ENCODE peak calls at places on chromosomes 7 and 10, in six cellular contexts. N is WTC11, Z is K562, B is GM23338, C is H1, J is HepG2. F is an unnamed sample.

GRCh38 chr7:5383314-5384098 is 40.1 kb downstream of the TNRC18 start:
- DNase-seq in Z (no peak), J (no peak), B (no peak), N (no peak), C (no peak), F (no peak)

GRCh38 chr10:100872034-100872791 is 40.5 kb upstream of the SLF2 start:
- DNase-seq in J (no peak), C (peak), Z (peak), B (peak), N (peak), F (no peak)

GRCh38 chr7:80591654-80592053 is 46.8 kb upstream of the CD36 start:
- DNase-seq in C (no peak), J (no peak), Z (no peak), N (no peak), B (no peak), F (no peak)

GRCh38 chr7:34603711-34604444 is 54.1 kb upstream of the NPSR1 start:
- DNase-seq in Z (no peak), J (no peak), N (no peak), C (no peak), B (no peak), F (no peak)

GRCh38 chr10:60531006-60531405 is 141.3 kb upstream of the ANK3 start:
- DNase-seq in B (no peak), J (no peak), C (no peak), N (no peak), Z (no peak), F (no peak)

GRCh38 chr10:90846746-90847145 is 11.1 kb downstream of the HTR7 start:
- DNase-seq in N (no peak), C (no peak), J (no peak), Z (no peak), B (no peak), F (no peak)

GRCh38 chr7:18038391-18038790 is 10.7 kb upstream of the PRPS1L1 start:
- DNase-seq in J (no peak), Z (no peak), N (no peak), B (no peak), C (no peak), F (no peak)

GRCh38 chr7:142866361-142867096 is 11.7 kb downstream of the EPHB6 start:
- DNase-seq in B (peak), N (peak), J (peak), Z (peak), C (no peak), F (no peak)

GRCh38 chr10:91541481-91541880 is 91.4 kb downstream of the PPP1R3C start:
- DNase-seq in B (no peak), N (no peak), C (no peak), J (no peak), Z (no peak), F (no peak)

GRCh38 chr7:70506463-70506862 is 625.5 kb upstream of the GALNT17 start:
- DNase-seq in N (peak), B (peak), C (peak), J (peak), Z (no peak), F (no peak)

GRCh38 chr10:120735773-120736371 is 115.3 kb upstream of the WDR11 start:
- DNase-seq in J (peak), C (no peak), N (no peak), Z (peak), B (peak), F (peak)

GRCh38 chr10:88512599-88512998 is 70.5 kb downstream of the RNLS start:
- DNase-seq in N (no peak), Z (no peak), C (no peak), B (no peak), J (no peak), F (no peak)

GRCh38 chr7:70660154-70660818 is 471.7 kb upstream of the GALNT17 start:
- DNase-seq in B (no peak), J (no peak), Z (no peak), N (no peak), C (no peak), F (no peak)

GRCh38 chr7:84249651-84250050 is 55.1 kb upstream of the SEMA3A start:
- DNase-seq in J (no peak), Z (no peak), N (no peak), B (no peak), C (no peak), F (no peak)

GRCh38 chr10:115355162-115355760 is 262.1 kb downstream of the ATRNL1 start:
- DNase-seq in J (peak), B (peak), Z (peak), C (no peak), N (peak), F (peak)

GRCh38 chr10:101028446-101029244 is 2.3 kb downstream of the PDZD7 start:
- DNase-seq in C (no peak), B (no peak), Z (no peak), J (no peak), N (no peak), F (no peak)

GRCh38 chr10:44389150-44389549 is 4.3 kb upstream of the CXCL12 start:
- DNase-seq in J (no peak), N (no peak), Z (no peak), C (no peak), B (no peak), F (no peak)

GRCh38 chr10:100886099-100886498 is 26.7 kb upstream of the SLF2 start:
- DNase-seq in N (no peak), C (no peak), B (no peak), Z (no peak), J (no peak), F (no peak)

GRCh38 chr10:79147796-79148451 is 79.2 kb downstream of the ZMIZ1 start:
- DNase-seq in J (no peak), B (no peak), C (no peak), N (no peak), Z (no peak), F (no peak)

GRCh38 chr7:51374936-51375335 is 58.3 kb upstream of the COBL start:
- DNase-seq in J (no peak), Z (no peak), C (no peak), B (no peak), N (no peak), F (no peak)

GRCh38 chr10:26448706-26449435 is 10.7 kb downstream of the APBB1IP start:
- DNase-seq in B (peak), N (no peak), C (no peak), Z (no peak), J (no peak), F (peak)

GRCh38 chr7:97130417-97131139 is 13.1 kb downstream of the SDHAF3 start:
- DNase-seq in Z (peak), C (no peak), J (no peak), N (no peak), B (no peak), F (no peak)

GRCh38 chr10:131018886-131019500 is 292.5 kb downstream of the TCERG1L start:
- DNase-seq in N (no peak), Z (no peak), B (no peak), J (peak), C (no peak), F (no peak)

GRCh38 chr7:130481898-130482297 is 10.0 kb upstream of the MEST start:
- DNase-seq in J (no peak), N (no peak), B (no peak), Z (no peak), C (no peak), F (no peak)

GRCh38 chr7:156612930-156613329 is 27.6 kb upstream of the RNF32 start:
- DNase-seq in Z (no peak), N (no peak), C (no peak), J (no peak), B (no peak), F (peak)

GRCh38 chr10:88974446-88975376 is 15.9 kb upstream of the FAS start:
- DNase-seq in Z (no peak), C (no peak), N (no peak), J (no peak), B (no peak), F (no peak)

GRCh38 chr10:26997610-26998009 is 102.7 kb downstream of the ANKRD26 start:
- DNase-seq in N (no peak), C (no peak), B (no peak), Z (no peak), J (no peak), F (no peak)

GRCh38 chr7:90655566-90655965 is 59.4 kb downstream of the CDK14 start:
- DNase-seq in Z (no peak), B (no peak), J (no peak), N (no peak), C (no peak), F (no peak)

GRCh38 chr10:93357680-93358079 is 124.5 kb downstream of the MYOF start:
- DNase-seq in Z (peak), C (no peak), N (peak), B (peak), J (peak), F (no peak)

GRCh38 chr10:102617041-102617440 is 27.2 kb upstream of the TRIM8 start:
- DNase-seq in J (no peak), N (no peak), C (no peak), Z (no peak), B (no peak), F (no peak)

GRCh38 chr10:31146496-31147219 is 115.0 kb upstream of the ZNF438 start:
- DNase-seq in Z (no peak), J (no peak), B (peak), C (no peak), N (no peak), F (no peak)

GRCh38 chr10:27620425-27621397 is 116.6 kb downstream of the RAB18 start:
- DNase-seq in N (no peak), J (no peak), C (no peak), B (no peak), Z (no peak), F (no peak)

GRCh38 chr10:123331438-123331837 is 177.2 kb downstream of the BUB3 start:
- DNase-seq in Z (no peak), C (no peak), N (no peak), J (peak), B (no peak), F (no peak)

GRCh38 chr10:8150401-8150905 is 96.0 kb downstream of the GATA3 start:
- DNase-seq in B (no peak), N (no peak), J (no peak), C (no peak), Z (no peak), F (no peak)

GRCh38 chr7:15780271-15780670 is 93.8 kb upstream of the MEOX2 start:
- DNase-seq in C (no peak), B (peak), J (no peak), Z (no peak), N (no peak), F (no peak)

GRCh38 chr7:20217193-20217948 is at the start of gene MACC1:
- DNase-seq in J (no peak), Z (peak), N (peak), B (peak), C (peak), F (peak)

GRCh38 chr7:35723011-35723410 is 28.1 kb upstream of the HERPUD2 start:
- DNase-seq in N (no peak), J (no peak), Z (no peak), C (no peak), B (no peak), F (no peak)

GRCh38 chr7:101390901-101391301 is 28.2 kb downstream of the COL26A1 start:
- DNase-seq in N (peak), B (peak), Z (peak), J (peak), C (no peak), F (peak)

GRCh38 chr7:41238851-41239331 is 464.0 kb downstream of the INHBA start:
- DNase-seq in B (no peak), J (no peak), C (no peak), Z (no peak), N (no peak), F (no peak)
- TF ChIP-seq CREB1 in B (no peak), J (no peak), C (no peak), Z (no peak), N (no peak), F (no peak)

DNA sequence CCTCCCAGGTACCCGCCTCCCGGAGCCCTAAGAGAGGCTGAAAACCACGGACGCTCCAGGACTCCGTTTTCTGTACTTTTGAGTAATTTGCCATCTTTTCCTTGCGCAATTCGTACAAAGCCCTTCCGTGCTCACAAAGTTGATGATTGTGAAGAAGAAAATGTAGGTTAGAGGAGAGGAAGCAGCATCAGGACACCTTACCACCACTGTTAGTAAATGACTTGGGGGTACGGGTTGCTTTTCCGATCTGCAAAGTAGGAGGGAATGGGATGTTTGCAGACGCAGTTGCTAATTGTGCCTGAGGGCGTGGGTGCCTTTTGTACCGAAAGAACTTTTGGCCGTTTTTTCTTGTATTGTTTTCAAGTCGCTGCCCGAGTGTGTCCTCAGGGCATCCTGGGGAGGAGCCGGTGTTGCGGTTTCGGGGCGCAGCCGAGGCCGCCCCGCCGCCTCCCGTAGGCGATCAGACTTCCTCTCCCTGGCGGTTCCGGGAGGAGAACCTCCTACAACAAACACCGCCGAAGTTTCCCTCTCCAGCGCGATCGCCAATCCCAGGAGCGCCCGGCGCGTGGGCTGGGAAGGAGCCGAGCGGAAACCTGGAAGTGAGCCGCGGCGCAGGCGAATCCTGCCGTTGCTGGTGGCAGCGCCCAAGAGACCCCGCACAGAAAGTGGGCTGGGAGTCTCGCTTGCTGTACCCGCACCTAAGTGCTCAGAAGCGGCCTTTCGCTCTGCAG is 985 bp downstream of the PRR15 start:
- DNase-seq in B (peak), J (peak), C (no peak), Z (no peak), N (peak), F (no peak)
- TF ChIP-seq CREB1 in B (no peak), J (no peak), C (no peak), Z (no peak), N (no peak), F (no peak)

DNA sequence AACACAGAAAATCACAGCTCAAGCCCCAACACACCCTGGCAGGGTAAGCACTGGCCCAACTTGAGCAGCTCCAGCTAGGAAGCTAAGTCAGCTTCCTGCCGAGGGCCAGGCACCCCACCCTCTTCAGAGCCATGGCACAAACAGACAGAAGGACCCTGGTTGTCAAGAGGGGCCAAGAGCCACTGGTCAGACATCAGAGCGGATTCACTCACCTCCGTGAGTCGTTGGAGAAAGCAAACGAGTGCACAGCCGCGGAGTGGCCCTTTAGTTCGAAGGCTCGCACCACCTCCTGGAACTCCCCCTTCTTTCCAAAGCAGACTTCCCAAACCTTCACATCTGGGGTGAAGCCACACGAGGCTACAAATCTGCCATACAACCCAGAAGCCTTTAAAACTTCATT is 7.4 kb downstream of the TBL2 start:
- DNase-seq in B (no peak), J (no peak), C (no peak), Z (no peak), N (no peak), F (no peak)
- TF ChIP-seq CREB1 in B (no peak), J (no peak), C (no peak), Z (no peak), N (no peak), F (no peak)

GRCh38 chr10:66881814-66882213 is 44.0 kb upstream of the LRRTM3 start:
- DNase-seq in C (no peak), B (no peak), Z (no peak), J (no peak), N (no peak), F (no peak)
- TF ChIP-seq CREB1 in C (no peak), B (no peak), Z (no peak), J (no peak), N (no peak), F (no peak)

F was measured in GM12878.